ENCODE peak calls at places on chromosomes 16 and 17, in four cellular contexts. One of them, this sample, is unnamed.

GRCh38 chr17:17897442-17897841 is 60.7 kb upstream of the SREBF1 start:
- DNase-seq in ovary: no peak
- DNase-seq in tibial nerve: no peak
- DNase-seq in H1: no peak
- DNase-seq in this sample: no peak

GRCh38 chr16:46848768-46849764 is 18.1 kb upstream of the C16orf87 start:
- DNase-seq in ovary: no peak
- DNase-seq in tibial nerve: no peak
- DNase-seq in H1: no peak
- DNase-seq in this sample: peak

GRCh38 chr17:50185724-50186545 is 15.5 kb downstream of the COL1A1 start:
- DNase-seq in ovary: no peak
- DNase-seq in tibial nerve: no peak
- DNase-seq in H1: no peak
- DNase-seq in this sample: no peak

GRCh38 chr17:39651908-39652634 is 13.1 kb upstream of the TCAP start:
- DNase-seq in ovary: no peak
- DNase-seq in tibial nerve: no peak
- DNase-seq in H1: no peak
- DNase-seq in this sample: no peak

GRCh38 chr17:3993493-3994220 is 29.4 kb upstream of the ATP2A3 start:
- DNase-seq in ovary: no peak
- DNase-seq in tibial nerve: no peak
- DNase-seq in H1: no peak
- DNase-seq in this sample: no peak

GRCh38 chr17:75876938-75877751 is 1.2 kb downstream of the TRIM47 start:
- DNase-seq in ovary: peak
- DNase-seq in tibial nerve: peak
- DNase-seq in H1: no peak
- DNase-seq in this sample: peak

GRCh38 chr17:61239261-61239660 is 160.4 kb upstream of the TBX2 start:
- DNase-seq in ovary: no peak
- DNase-seq in tibial nerve: no peak
- DNase-seq in H1: no peak
- DNase-seq in this sample: no peak

GRCh38 chr17:50689956-50690886 is 17.5 kb downstream of the ANKRD40 start:
- DNase-seq in ovary: no peak
- DNase-seq in tibial nerve: no peak
- DNase-seq in H1: no peak
- DNase-seq in this sample: no peak

GRCh38 chr16:12551530-12551929 is 252.2 kb downstream of the CPPED1 start:
- DNase-seq in ovary: no peak
- DNase-seq in tibial nerve: no peak
- DNase-seq in H1: no peak
- DNase-seq in this sample: no peak

GRCh38 chr17:37761065-37761464 is 16.2 kb upstream of the HNF1B start:
- DNase-seq in ovary: no peak
- DNase-seq in tibial nerve: no peak
- DNase-seq in H1: no peak
- DNase-seq in this sample: no peak

GRCh38 chr17:42928714-42929496 is 28.3 kb downstream of the G6PC1 start:
- DNase-seq in ovary: no peak
- DNase-seq in tibial nerve: peak
- DNase-seq in H1: no peak
- DNase-seq in this sample: peak

GRCh38 chr17:31564291-31564690 is 172.8 kb downstream of the RAB11FIP4 start:
- DNase-seq in ovary: no peak
- DNase-seq in tibial nerve: no peak
- DNase-seq in H1: no peak
- DNase-seq in this sample: no peak

GRCh38 chr16:27500801-27501200 is 48.9 kb downstream of the GTF3C1 start:
- DNase-seq in ovary: no peak
- DNase-seq in tibial nerve: no peak
- DNase-seq in H1: no peak
- DNase-seq in this sample: no peak

GRCh38 chr17:49565948-49566491 is 9.7 kb upstream of the NXPH3 start:
- DNase-seq in ovary: peak
- DNase-seq in tibial nerve: peak
- DNase-seq in H1: no peak
- DNase-seq in this sample: peak

GRCh38 chr16:50616386-50616785 is 64.7 kb downstream of the SNX20 start:
- DNase-seq in ovary: no peak
- DNase-seq in tibial nerve: no peak
- DNase-seq in H1: no peak
- DNase-seq in this sample: no peak

GRCh38 chr17:43547659-43548256 is 1.6 kb upstream of the ETV4 start:
- DNase-seq in ovary: no peak
- DNase-seq in tibial nerve: no peak
- DNase-seq in H1: no peak
- DNase-seq in this sample: no peak

GRCh38 chr17:3843935-3844516 is 2.0 kb downstream of the NCBP3 start:
- DNase-seq in ovary: no peak
- DNase-seq in tibial nerve: no peak
- DNase-seq in H1: no peak
- DNase-seq in this sample: no peak

GRCh38 chr16:85812031-85812807 is 12.7 kb downstream of the COX4I1 start:
- DNase-seq in ovary: no peak
- DNase-seq in tibial nerve: no peak
- DNase-seq in H1: no peak
- DNase-seq in this sample: no peak

GRCh38 chr17:70171159-70171558 is 1.8 kb downstream of the KCNJ2 start:
- DNase-seq in ovary: no peak
- DNase-seq in tibial nerve: no peak
- DNase-seq in H1: no peak
- DNase-seq in this sample: no peak

GRCh38 chr17:8409966-8410881 is 12.6 kb upstream of the RNF222 start:
- DNase-seq in ovary: peak
- DNase-seq in tibial nerve: peak
- DNase-seq in H1: peak
- DNase-seq in this sample: peak
- H3K27ac ChIP-seq in ovary: no peak
- H3K27ac ChIP-seq in tibial nerve: no peak
- H3K27ac ChIP-seq in H1: no peak
- H3K27ac ChIP-seq in this sample: no peak

DNA sequence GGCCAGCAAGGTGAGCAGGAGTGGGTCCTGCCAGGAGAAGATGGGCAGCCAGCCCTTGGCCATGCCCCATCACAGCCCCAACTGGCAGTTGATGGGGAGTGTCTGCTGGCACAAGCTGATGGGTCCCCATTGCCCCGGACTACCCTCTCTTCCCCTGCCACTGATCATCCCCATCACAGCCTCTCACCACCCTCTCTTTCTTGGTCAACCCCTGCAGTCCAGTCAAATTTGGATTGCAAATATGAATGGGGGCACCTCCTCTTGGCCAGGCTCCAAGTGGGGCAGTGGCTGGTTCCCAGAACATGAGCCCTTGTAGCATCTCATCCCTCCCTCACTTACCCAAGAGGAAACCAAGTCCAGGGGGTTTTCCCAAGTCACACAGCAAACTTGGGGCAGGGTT is 17.4 kb downstream of the SEZ6 start:
- DNase-seq in ovary: no peak
- DNase-seq in tibial nerve: no peak
- DNase-seq in H1: no peak
- DNase-seq in this sample: no peak
- TF ChIP-seq EP300 in ovary: no peak
- TF ChIP-seq EP300 in tibial nerve: no peak
- TF ChIP-seq EP300 in H1: no peak
- TF ChIP-seq EP300 in this sample: no peak

GRCh38 chr16:84332975-84333684 is 35.2 kb upstream of the ATP2C2 start:
- DNase-seq in ovary: no peak
- DNase-seq in tibial nerve: no peak
- DNase-seq in H1: no peak
- DNase-seq in this sample: no peak

GRCh38 chr16:84330685-84331050 is 36.0 kb downstream of the WFDC1 start:
- DNase-seq in ovary: no peak
- DNase-seq in tibial nerve: no peak
- DNase-seq in H1: no peak
- DNase-seq in this sample: no peak

GRCh38 chr16:84334482-84334881 is 33.9 kb upstream of the ATP2C2 start:
- DNase-seq in ovary: no peak
- DNase-seq in tibial nerve: no peak
- DNase-seq in H1: no peak
- DNase-seq in this sample: no peak

GRCh38 chr16:84331998-84332780 is 36.1 kb upstream of the ATP2C2 start:
- DNase-seq in ovary: no peak
- DNase-seq in tibial nerve: no peak
- DNase-seq in H1: no peak
- DNase-seq in this sample: no peak

DNA sequence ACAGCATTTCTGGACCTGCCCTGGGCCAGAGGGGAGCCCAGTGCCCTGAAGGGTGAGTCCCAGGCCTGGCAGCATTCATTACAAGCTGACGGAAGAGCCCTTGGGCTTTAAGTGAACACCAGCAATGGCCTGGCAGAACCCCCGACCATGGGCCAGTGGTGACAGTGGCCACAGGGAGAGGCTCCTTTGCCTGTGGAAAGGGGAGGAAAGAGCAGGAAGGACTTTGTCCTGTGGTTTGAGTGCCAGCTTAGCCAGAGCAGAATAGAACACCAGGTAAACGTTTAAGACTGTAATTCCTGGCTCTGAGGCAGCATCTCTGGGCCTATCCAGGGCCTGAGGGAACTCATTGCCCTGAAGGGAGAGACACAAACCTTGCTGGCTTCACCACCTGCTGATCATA is 34.3 kb upstream of the ATP2C2 start:
- DNase-seq in ovary: no peak
- DNase-seq in tibial nerve: no peak
- DNase-seq in H1: no peak
- DNase-seq in this sample: no peak
- H3K27ac ChIP-seq in ovary: no peak
- H3K27ac ChIP-seq in tibial nerve: no peak
- H3K27ac ChIP-seq in H1: no peak
- H3K27ac ChIP-seq in this sample: no peak

GRCh38 chr16:29961127-29961478 is 776 bp upstream of the TMEM219 start:
- DNase-seq in ovary: no peak
- DNase-seq in tibial nerve: no peak
- DNase-seq in H1: no peak
- DNase-seq in this sample: no peak

GRCh38 chr16:29963021-29963743 is 1.3 kb downstream of the TMEM219 start:
- DNase-seq in ovary: peak
- DNase-seq in tibial nerve: no peak
- DNase-seq in H1: no peak
- DNase-seq in this sample: no peak

GRCh38 chr16:29962344-29962994 is 590 bp downstream of the TMEM219 start:
- DNase-seq in ovary: peak
- DNase-seq in tibial nerve: peak
- DNase-seq in H1: no peak
- DNase-seq in this sample: no peak

GRCh38 chr16:29959293-29959692 is 2.6 kb upstream of the TMEM219 start:
- DNase-seq in ovary: no peak
- DNase-seq in tibial nerve: no peak
- DNase-seq in H1: no peak
- DNase-seq in this sample: no peak

DNA sequence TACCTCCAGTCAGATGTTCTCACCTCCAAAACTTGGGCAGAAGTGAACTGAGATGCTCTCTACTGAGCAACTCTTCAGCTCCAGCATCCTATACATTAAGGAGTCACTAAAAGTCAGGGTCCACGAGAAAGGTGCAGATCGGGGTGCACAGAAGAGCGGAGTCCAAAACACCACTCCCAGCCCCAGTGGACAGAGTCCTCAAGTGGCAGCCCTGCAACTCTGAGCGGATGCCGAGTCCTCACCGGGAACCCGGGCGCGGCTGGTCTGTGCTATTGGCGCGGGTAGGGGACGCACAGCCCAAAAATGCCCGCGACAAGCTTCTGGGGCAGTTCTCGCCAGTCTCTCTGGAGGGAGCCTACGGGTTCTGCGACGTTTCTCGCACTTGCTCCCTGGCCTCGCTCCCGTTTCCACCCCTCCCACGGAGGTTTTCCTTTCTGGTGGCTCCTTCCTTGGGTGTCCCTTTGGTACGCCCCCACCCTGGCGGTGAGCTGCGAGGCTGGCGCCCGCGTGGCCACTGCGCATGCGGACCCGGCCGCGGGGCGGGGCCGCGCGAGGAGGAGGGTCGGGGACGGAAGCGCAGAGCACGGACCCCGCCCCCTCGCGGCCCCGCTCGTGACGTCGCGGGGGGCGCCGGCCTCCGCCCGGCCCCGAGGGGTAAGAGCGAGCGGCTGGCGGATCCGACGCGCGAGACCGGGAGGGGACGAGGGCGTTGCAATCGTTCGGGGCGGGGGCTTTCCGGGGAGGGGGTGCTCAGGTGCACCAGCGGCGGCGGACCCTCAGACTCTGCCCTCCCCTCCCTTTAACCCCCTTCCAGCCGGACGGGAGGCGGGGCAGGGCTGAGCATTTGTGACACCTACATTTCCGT is at the start of gene TMEM219:
- DNase-seq in ovary: peak
- DNase-seq in tibial nerve: peak
- DNase-seq in H1: no peak
- DNase-seq in this sample: peak
- TF ChIP-seq EP300 in ovary: no peak
- TF ChIP-seq EP300 in tibial nerve: peak
- TF ChIP-seq EP300 in H1: no peak
- TF ChIP-seq EP300 in this sample: no peak

GRCh38 chr16:1154291-1154886 is 1.5 kb downstream of the CACNA1H start:
- DNase-seq in ovary: peak
- DNase-seq in tibial nerve: no peak
- DNase-seq in H1: no peak
- DNase-seq in this sample: no peak
- H3K27ac ChIP-seq in ovary: peak
- H3K27ac ChIP-seq in tibial nerve: no peak
- H3K27ac ChIP-seq in H1: no peak
- H3K27ac ChIP-seq in this sample: peak

DNA sequence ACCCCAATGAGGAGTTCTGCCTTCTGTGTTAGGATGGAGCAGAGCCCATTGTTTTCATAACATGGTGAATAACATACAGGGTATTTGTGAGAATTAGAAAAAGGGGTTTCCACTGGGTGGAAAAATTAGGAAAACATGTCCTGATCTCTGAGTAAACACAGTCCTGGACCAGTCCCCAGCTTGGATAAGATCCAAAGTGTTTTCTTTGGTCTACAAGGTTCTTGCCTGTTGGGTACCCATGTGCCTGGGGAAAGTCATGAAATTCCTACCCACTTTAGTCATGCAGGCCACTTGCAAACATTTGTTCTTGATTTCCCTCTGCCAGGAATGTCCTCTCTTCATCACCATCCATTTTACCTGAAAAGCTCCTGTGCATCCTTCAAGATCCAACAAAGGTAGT is 164.8 kb upstream of the DYNLRB2 start:
- DNase-seq in ovary: no peak
- DNase-seq in tibial nerve: no peak
- DNase-seq in H1: no peak
- DNase-seq in this sample: no peak
- TF ChIP-seq EP300 in ovary: no peak
- TF ChIP-seq EP300 in tibial nerve: no peak
- TF ChIP-seq EP300 in H1: no peak
- TF ChIP-seq EP300 in this sample: no peak